ENCODE peak calls at places on chromosomes 7 and 10, in four cellular contexts. B, A, C and V are unnamed samples.
A peak's percentile ranks its signal among the peaks of the same experiment; 100 is the strongest.

GRCh38 chr10:121057291-121057690 is 206.1 kb downstream of the WDR11 start:
- DNase-seq in B (no peak), A (no peak), C (no peak), V (no peak)

GRCh38 chr7:4739528-4739992 is 35.9 kb upstream of the AP5Z1 start:
- DNase-seq in B (no peak), A (peak; percentile 74), C (peak; percentile 84), V (no peak)

GRCh38 chr10:44992732-44993225 is 7.9 kb upstream of the ZNF22 start:
- DNase-seq in B (no peak), A (no peak), C (no peak), V (no peak)

GRCh38 chr7:97733276-97734206 is 1.7 kb downstream of the TAC1 start:
- DNase-seq in B (no peak), A (no peak), C (no peak), V (no peak)

GRCh38 chr10:8392216-8392615 is 337.7 kb downstream of the GATA3 start:
- DNase-seq in B (no peak), A (no peak), C (no peak), V (no peak)

GRCh38 chr10:68332259-68333057 is at the start of gene PBLD:
- DNase-seq in B (peak; percentile 43), A (peak; percentile 94), C (peak; percentile 71), V (peak; percentile 64)

GRCh38 chr7:99267530-99268360 is 4.9 kb upstream of the MYH16 start:
- DNase-seq in B (peak; percentile 85), A (no peak), C (peak; percentile 85), V (peak; percentile 91)

GRCh38 chr10:67818323-67818722 is 19.7 kb downstream of the DNAJC12 start:
- DNase-seq in B (no peak), A (no peak), C (peak; percentile 85), V (peak; percentile 76)

GRCh38 chr10:69801434-69802315 is at the start of gene COL13A1:
- DNase-seq in B (peak; percentile 71), A (peak; percentile 10), C (no peak), V (no peak)

GRCh38 chr7:95395755-95396135 is 430 bp downstream of the PON3 start:
- DNase-seq in B (no peak), A (no peak), C (peak; percentile 9), V (peak; percentile 25)

GRCh38 chr10:102220612-102221011 is 5.5 kb upstream of the ELOVL3 start:
- DNase-seq in B (no peak), A (no peak), C (no peak), V (no peak)

GRCh38 chr7:15839415-15840100 is 153.1 kb upstream of the MEOX2 start:
- DNase-seq in B (no peak), A (no peak), C (no peak), V (no peak)

GRCh38 chr10:5891009-5891408 is 966 bp downstream of the FBH1 start:
- DNase-seq in B (no peak), A (peak; percentile 67), C (no peak), V (no peak)

GRCh38 chr10:93199221-93199681 is 125.6 kb downstream of the CYP26A1 start:
- DNase-seq in B (no peak), A (peak; percentile 12), C (peak; percentile 22), V (peak; percentile 13)

GRCh38 chr10:71840177-71840711 is 10.8 kb downstream of the PSAP start:
- DNase-seq in B (no peak), A (peak; percentile 55), C (no peak), V (no peak)

GRCh38 chr7:122886357-122887081 is at the start of gene CADPS2:
- DNase-seq in B (peak; percentile 71), A (peak; percentile 58), C (peak; percentile 86), V (no peak)

GRCh38 chr7:127798023-127798422 is 146.0 kb downstream of the SND1 start:
- DNase-seq in B (no peak), A (peak; percentile 94), C (no peak), V (no peak)

GRCh38 chr7:91690541-91690940 is 190.0 kb downstream of the MTERF1 start:
- DNase-seq in B (no peak), A (no peak), C (no peak), V (no peak)

GRCh38 chr7:27238979-27239779 is 3.4 kb upstream of the EVX1 start:
- DNase-seq in B (no peak), A (no peak), C (no peak), V (no peak)

DNA sequence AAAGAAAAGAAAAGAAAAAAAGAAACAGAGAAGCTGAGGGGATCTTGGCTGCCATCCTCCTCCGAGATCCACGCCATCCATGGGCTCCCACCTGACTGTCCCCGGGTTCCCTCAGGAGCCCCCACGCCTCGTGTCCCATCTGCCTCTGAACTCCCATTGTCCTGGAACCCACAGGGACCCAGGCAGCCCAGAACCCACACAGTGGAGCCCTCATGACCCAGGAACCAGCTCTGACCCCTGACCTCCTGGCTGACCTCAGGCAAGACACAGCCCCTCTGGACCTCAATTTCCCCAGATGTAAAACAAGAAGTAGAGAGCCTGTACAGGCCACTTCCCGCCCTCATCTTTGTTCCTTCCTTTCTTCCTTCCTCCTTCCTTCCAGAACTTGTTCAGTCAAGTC is 40.4 kb downstream of the RASGEF1A start:
- DNase-seq in B (no peak), A (no peak), C (no peak), V (no peak)
- H3K4me1 ChIP-seq in B (peaks cover 6% of the 10 kb centered on the region), A (peaks cover 29% of the 10 kb centered on the region), C (no peaks in the 10 kb centered on the region), V (peaks cover 3% of the 10 kb centered on the region)

GRCh38 chr10:106147050-106147449 is 1017.5 kb downstream of the SORCS1 start:
- DNase-seq in B (no peak), A (no peak), C (no peak), V (no peak)
- TF ChIP-seq TCF7L2 in B (no peak), A (no peak), C (no peak), V (no peak)

GRCh38 chr10:132418520-132419416 is 21.8 kb downstream of the PWWP2B start:
- DNase-seq in B (peak; percentile 49), A (peak; percentile 17), C (no peak), V (no peak)

GRCh38 chr10:132419631-132420468 is 22.9 kb downstream of the PWWP2B start:
- DNase-seq in B (no peak), A (no peak), C (no peak), V (no peak)

GRCh38 chr10:132416566-132417248 is 19.7 kb downstream of the PWWP2B start:
- DNase-seq in B (no peak), A (no peak), C (no peak), V (no peak)

GRCh38 chr10:132417249-132417878 is 20.4 kb downstream of the PWWP2B start:
- DNase-seq in B (no peak), A (no peak), C (no peak), V (no peak)

GRCh38 chr10:132417957-132418441 is 21.0 kb downstream of the PWWP2B start:
- DNase-seq in B (no peak), A (no peak), C (no peak), V (no peak)
- TF ChIP-seq POLR2AphosphoS5 in B (no peak), A (no peak), C (no peak), V (no peak)

GRCh38 chr10:124542336-124542735 is 80.7 kb downstream of the LHPP start:
- DNase-seq in B (no peak), A (no peak), C (no peak), V (no peak)

GRCh38 chr10:124537891-124538290 is 76.3 kb downstream of the LHPP start:
- DNase-seq in B (no peak), A (no peak), C (no peak), V (no peak)

GRCh38 chr10:124541076-124541903 is 79.7 kb downstream of the LHPP start:
- DNase-seq in B (no peak), A (peak; percentile 11), C (no peak), V (no peak)

GRCh38 chr10:124538669-124539068 is 77.0 kb downstream of the LHPP start:
- DNase-seq in B (no peak), A (no peak), C (no peak), V (no peak)

GRCh38 chr10:124539935-124540641 is 78.5 kb downstream of the LHPP start:
- DNase-seq in B (no peak), A (peak; percentile 64), C (peak; percentile 22), V (no peak)
- H3K4me1 ChIP-seq in B (no peaks in the 10 kb centered on the region), A (peaks cover 63% of the 10 kb centered on the region), C (peaks cover 10% of the 10 kb centered on the region), V (no peaks in the 10 kb centered on the region)

GRCh38 chr10:62814901-62815372 is 1.2 kb downstream of the EGR2 start:
- DNase-seq in B (no peak), A (no peak), C (no peak), V (no peak)
- TF ChIP-seq TCF7L2 in B (no peak), A (no peak), C (no peak), V (no peak)

GRCh38 chr7:140454657-140455015 is 24.7 kb downstream of the MKRN1 start:
- DNase-seq in B (no peak), A (no peak), C (no peak), V (no peak)

GRCh38 chr7:140451716-140452115 is 27.6 kb downstream of the MKRN1 start:
- DNase-seq in B (no peak), A (no peak), C (no peak), V (no peak)

GRCh38 chr7:140455743-140456142 is 23.6 kb downstream of the MKRN1 start:
- DNase-seq in B (no peak), A (no peak), C (no peak), V (no peak)

GRCh38 chr7:140456627-140457051 is 22.7 kb downstream of the MKRN1 start:
- DNase-seq in B (no peak), A (no peak), C (peak; percentile 8), V (no peak)

GRCh38 chr7:140453273-140453672 is 26.0 kb downstream of the MKRN1 start:
- DNase-seq in B (no peak), A (no peak), C (no peak), V (no peak)
- TF ChIP-seq POLR2AphosphoS5 in B (no peak), A (no peak), C (no peak), V (no peak)

GRCh38 chr7:143390773-143391114 is 9.6 kb downstream of the ZYX start:
- DNase-seq in B (no peak), A (no peak), C (no peak), V (no peak)
- H3K4me1 ChIP-seq in B (no peaks in the 10 kb centered on the region), A (peaks cover 28% of the 10 kb centered on the region), C (peaks cover 69% of the 10 kb centered on the region), V (no peaks in the 10 kb centered on the region)

GRCh38 chr7:19916011-19916410 is 142.6 kb upstream of the TMEM196 start:
- DNase-seq in B (peak; percentile 29), A (no peak), C (no peak), V (no peak)

GRCh38 chr7:19920200-19920599 is 146.8 kb upstream of the TMEM196 start:
- DNase-seq in B (no peak), A (no peak), C (no peak), V (no peak)

GRCh38 chr7:19915596-19915995 is 142.2 kb upstream of the TMEM196 start:
- DNase-seq in B (no peak), A (no peak), C (no peak), V (no peak)

GRCh38 chr7:19919156-19920085 is 146.0 kb upstream of the TMEM196 start:
- DNase-seq in B (no peak), A (no peak), C (no peak), V (no peak)

DNA sequence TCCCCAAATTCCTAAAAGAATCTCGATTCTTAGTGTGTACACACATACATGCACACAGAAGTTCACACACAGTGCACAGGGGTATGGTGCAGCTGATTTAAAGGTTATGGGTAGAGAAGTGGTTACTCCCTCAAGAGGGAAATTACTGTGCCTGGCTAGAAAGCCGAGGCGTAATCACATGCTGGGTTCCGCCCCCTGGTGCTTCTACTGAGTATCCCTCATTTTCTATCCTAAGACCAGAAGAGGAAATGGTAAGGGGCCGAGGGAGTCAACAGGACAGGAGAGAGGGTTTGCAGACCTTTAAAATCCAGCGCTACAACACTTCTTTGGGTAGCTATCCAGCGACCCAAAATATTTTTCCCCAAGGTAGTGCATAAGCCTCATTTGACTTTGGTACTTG is 147.3 kb upstream of the TMEM196 start:
- DNase-seq in B (no peak), A (peak; percentile 1), C (no peak), V (no peak)
- TF ChIP-seq TCF7L2 in B (no peak), A (no peak), C (no peak), V (no peak)